ENCODE peak calls at places on chromosomes 2 and 18, in five cellular contexts. One of them, this sample, is unnamed.

GRCh38 chr2:80519699-80520291 is 215.2 kb upstream of the LRRTM1 start:
- DNase-seq in left ventricle myocardium inferior: no peak
- DNase-seq in pancreas: no peak
- DNase-seq in PC-3: no peak
- DNase-seq in body of pancreas: no peak
- DNase-seq in this sample: no peak

GRCh38 chr18:23669804-23670203 is 7.1 kb upstream of the ANKRD29 start:
- DNase-seq in left ventricle myocardium inferior: no peak
- DNase-seq in pancreas: no peak
- DNase-seq in PC-3: no peak
- DNase-seq in body of pancreas: no peak
- DNase-seq in this sample: no peak

GRCh38 chr2:236782938-236783337 is 213.3 kb downstream of the ACKR3 start:
- DNase-seq in body of pancreas: peak
- DNase-seq in PC-3: no peak
- DNase-seq in left ventricle myocardium inferior: no peak
- DNase-seq in pancreas: no peak
- DNase-seq in this sample: no peak

GRCh38 chr2:88919087-88919738 is 227.7 kb downstream of the RPIA start:
- DNase-seq in PC-3: peak
- DNase-seq in pancreas: no peak
- DNase-seq in body of pancreas: no peak
- DNase-seq in left ventricle myocardium inferior: no peak
- DNase-seq in this sample: no peak

GRCh38 chr18:5104246-5104645 is 92.8 kb downstream of the AKAIN1 start:
- DNase-seq in left ventricle myocardium inferior: no peak
- DNase-seq in PC-3: no peak
- DNase-seq in body of pancreas: no peak
- DNase-seq in pancreas: no peak
- DNase-seq in this sample: no peak

GRCh38 chr2:120261387-120262006 is 8.8 kb downstream of the RALB start:
- DNase-seq in body of pancreas: no peak
- DNase-seq in pancreas: no peak
- DNase-seq in PC-3: no peak
- DNase-seq in left ventricle myocardium inferior: no peak
- DNase-seq in this sample: no peak

GRCh38 chr2:186456941-186457340 is 29.1 kb upstream of the ZC3H15 start:
- DNase-seq in pancreas: no peak
- DNase-seq in body of pancreas: no peak
- DNase-seq in left ventricle myocardium inferior: no peak
- DNase-seq in PC-3: peak
- DNase-seq in this sample: no peak

GRCh38 chr2:223046470-223047053 is 5.4 kb upstream of the KCNE4 start:
- DNase-seq in body of pancreas: no peak
- DNase-seq in pancreas: no peak
- DNase-seq in PC-3: no peak
- DNase-seq in left ventricle myocardium inferior: no peak
- DNase-seq in this sample: no peak

GRCh38 chr2:46116616-46117015 is 180.6 kb upstream of the EPAS1 start:
- DNase-seq in PC-3: no peak
- DNase-seq in pancreas: no peak
- DNase-seq in left ventricle myocardium inferior: no peak
- DNase-seq in body of pancreas: no peak
- DNase-seq in this sample: no peak

GRCh38 chr2:177753682-177754475 is 318.7 kb downstream of the PDE11A start:
- DNase-seq in PC-3: no peak
- DNase-seq in left ventricle myocardium inferior: peak
- DNase-seq in pancreas: no peak
- DNase-seq in body of pancreas: peak
- DNase-seq in this sample: peak

GRCh38 chr2:120847700-120848321 is 112.1 kb downstream of the GLI2 start:
- DNase-seq in PC-3: no peak
- DNase-seq in left ventricle myocardium inferior: no peak
- DNase-seq in body of pancreas: no peak
- DNase-seq in pancreas: peak
- DNase-seq in this sample: no peak

GRCh38 chr2:70725505-70725904 is 42.5 kb downstream of the ADD2 start:
- DNase-seq in body of pancreas: no peak
- DNase-seq in left ventricle myocardium inferior: no peak
- DNase-seq in PC-3: no peak
- DNase-seq in pancreas: no peak
- DNase-seq in this sample: no peak

GRCh38 chr2:160469615-160470204 is 23.9 kb downstream of the RBMS1 start:
- DNase-seq in PC-3: no peak
- DNase-seq in left ventricle myocardium inferior: no peak
- DNase-seq in body of pancreas: no peak
- DNase-seq in pancreas: no peak
- DNase-seq in this sample: no peak

GRCh38 chr2:99565227-99565626 is 75.4 kb upstream of the REV1 start:
- DNase-seq in body of pancreas: no peak
- DNase-seq in pancreas: no peak
- DNase-seq in left ventricle myocardium inferior: no peak
- DNase-seq in PC-3: no peak
- DNase-seq in this sample: no peak

GRCh38 chr2:36675579-36675978 is 20.9 kb upstream of the VIT start:
- DNase-seq in left ventricle myocardium inferior: no peak
- DNase-seq in body of pancreas: no peak
- DNase-seq in PC-3: peak
- DNase-seq in pancreas: no peak
- DNase-seq in this sample: no peak

GRCh38 chr2:71863338-71863737 is 284.3 kb downstream of the CYP26B1 start:
- DNase-seq in body of pancreas: no peak
- DNase-seq in PC-3: no peak
- DNase-seq in left ventricle myocardium inferior: no peak
- DNase-seq in pancreas: no peak
- DNase-seq in this sample: no peak

GRCh38 chr2:82307510-82307909 is 2003.0 kb upstream of the LRRTM1 start:
- DNase-seq in body of pancreas: no peak
- DNase-seq in PC-3: no peak
- DNase-seq in left ventricle myocardium inferior: no peak
- DNase-seq in pancreas: no peak
- DNase-seq in this sample: no peak

GRCh38 chr2:112812318-112813042 is 24.1 kb downstream of the IL1B start:
- DNase-seq in left ventricle myocardium inferior: no peak
- DNase-seq in body of pancreas: no peak
- DNase-seq in pancreas: no peak
- DNase-seq in PC-3: no peak
- DNase-seq in this sample: no peak

GRCh38 chr2:23414876-23415275 is 29.9 kb downstream of the KLHL29 start:
- DNase-seq in pancreas: no peak
- DNase-seq in PC-3: peak
- DNase-seq in left ventricle myocardium inferior: no peak
- DNase-seq in body of pancreas: no peak
- DNase-seq in this sample: no peak

GRCh38 chr2:217990389-217990788 is 12.4 kb downstream of the TNS1 start:
- DNase-seq in PC-3: no peak
- DNase-seq in left ventricle myocardium inferior: peak
- DNase-seq in pancreas: peak
- DNase-seq in body of pancreas: no peak
- DNase-seq in this sample: no peak

GRCh38 chr18:59279193-59279592 is 5.9 kb upstream of the RAX start:
- DNase-seq in PC-3: no peak
- DNase-seq in body of pancreas: no peak
- DNase-seq in left ventricle myocardium inferior: no peak
- DNase-seq in pancreas: no peak
- DNase-seq in this sample: no peak

GRCh38 chr2:62030902-62031301 is 125.4 kb downstream of the COMMD1 start:
- DNase-seq in PC-3: no peak
- DNase-seq in pancreas: no peak
- DNase-seq in left ventricle myocardium inferior: no peak
- DNase-seq in body of pancreas: no peak
- DNase-seq in this sample: no peak

GRCh38 chr2:122180972-122181371 is 425.5 kb downstream of the TSN start:
- DNase-seq in left ventricle myocardium inferior: no peak
- DNase-seq in pancreas: no peak
- DNase-seq in body of pancreas: no peak
- DNase-seq in PC-3: no peak
- DNase-seq in this sample: no peak

GRCh38 chr18:22332590-22332989 is 85.1 kb downstream of the CTAGE1 start:
- DNase-seq in pancreas: no peak
- DNase-seq in left ventricle myocardium inferior: no peak
- DNase-seq in body of pancreas: no peak
- DNase-seq in PC-3: no peak
- DNase-seq in this sample: no peak

GRCh38 chr18:23618862-23619387 is 32.6 kb upstream of the NPC1 start:
- DNase-seq in pancreas: no peak
- DNase-seq in body of pancreas: no peak
- DNase-seq in left ventricle myocardium inferior: no peak
- DNase-seq in PC-3: no peak
- DNase-seq in this sample: no peak

GRCh38 chr2:57962861-57963260 is 83.7 kb upstream of the VRK2 start:
- DNase-seq in body of pancreas: no peak
- DNase-seq in PC-3: no peak
- DNase-seq in left ventricle myocardium inferior: no peak
- DNase-seq in pancreas: no peak
- DNase-seq in this sample: no peak

GRCh38 chr2:234412726-234413125 is 84.2 kb downstream of the ARL4C start:
- DNase-seq in PC-3: peak
- DNase-seq in pancreas: no peak
- DNase-seq in body of pancreas: no peak
- DNase-seq in left ventricle myocardium inferior: no peak
- DNase-seq in this sample: no peak

GRCh38 chr2:37215255-37215654 is 16.1 kb downstream of the CEBPZ start:
- DNase-seq in PC-3: no peak
- DNase-seq in left ventricle myocardium inferior: no peak
- DNase-seq in pancreas: no peak
- DNase-seq in body of pancreas: no peak
- DNase-seq in this sample: no peak

GRCh38 chr2:48946444-48947048 is 191.0 kb upstream of the LHCGR start:
- DNase-seq in left ventricle myocardium inferior: no peak
- DNase-seq in PC-3: peak
- DNase-seq in body of pancreas: peak
- DNase-seq in pancreas: no peak
- DNase-seq in this sample: peak

DNA sequence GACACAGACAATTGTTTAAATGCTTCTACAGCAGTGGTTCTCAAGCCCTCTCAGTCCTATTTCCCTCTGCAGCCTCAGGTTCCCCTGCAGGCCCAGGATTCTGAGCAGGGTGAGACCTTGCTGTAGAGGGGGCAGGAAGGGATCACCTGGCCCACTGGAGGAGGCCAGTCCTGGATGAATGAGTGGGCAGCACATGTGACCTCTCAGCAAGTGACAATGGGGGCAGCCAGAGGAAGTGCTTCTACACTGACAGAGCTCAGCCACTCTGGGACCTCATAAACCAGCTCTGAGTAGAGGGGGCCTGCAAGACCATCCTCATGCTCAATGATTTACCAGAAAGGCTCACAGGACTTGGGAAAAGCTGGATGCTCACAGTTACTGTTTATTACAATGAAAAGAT is 63.2 kb downstream of the ASB1 start:
- DNase-seq in PC-3: no peak
- DNase-seq in left ventricle myocardium inferior: no peak
- DNase-seq in pancreas: no peak
- DNase-seq in body of pancreas: no peak
- DNase-seq in this sample: no peak
- H3K4me3 ChIP-seq in PC-3: no peak
- H3K4me3 ChIP-seq in left ventricle myocardium inferior: no peak
- H3K4me3 ChIP-seq in pancreas: no peak
- H3K4me3 ChIP-seq in body of pancreas: no peak
- H3K4me3 ChIP-seq in this sample: no peak

GRCh38 chr2:14137643-14138042 is 494.9 kb upstream of the LRATD1 start:
- DNase-seq in PC-3: peak
- DNase-seq in body of pancreas: no peak
- DNase-seq in left ventricle myocardium inferior: no peak
- DNase-seq in pancreas: no peak
- DNase-seq in this sample: peak
- TF ChIP-seq CTCF in PC-3: peak
- TF ChIP-seq CTCF in body of pancreas: no peak
- TF ChIP-seq CTCF in left ventricle myocardium inferior: peak
- TF ChIP-seq CTCF in pancreas: no peak
- TF ChIP-seq CTCF in this sample: peak

GRCh38 chr2:197354169-197354558 is 43.6 kb upstream of the ANKRD44 start:
- DNase-seq in body of pancreas: no peak
- DNase-seq in left ventricle myocardium inferior: no peak
- DNase-seq in PC-3: no peak
- DNase-seq in pancreas: no peak
- DNase-seq in this sample: peak
- H3K4me3 ChIP-seq in body of pancreas: no peak
- H3K4me3 ChIP-seq in left ventricle myocardium inferior: no peak
- H3K4me3 ChIP-seq in PC-3: no peak
- H3K4me3 ChIP-seq in pancreas: no peak
- H3K4me3 ChIP-seq in this sample: no peak

GRCh38 chr2:74502720-74503505 is 3.5 kb upstream of the LBX2 start:
- DNase-seq in pancreas: peak
- DNase-seq in left ventricle myocardium inferior: peak
- DNase-seq in body of pancreas: peak
- DNase-seq in PC-3: no peak
- DNase-seq in this sample: peak
- TF ChIP-seq CTCF in pancreas: no peak
- TF ChIP-seq CTCF in left ventricle myocardium inferior: peak
- TF ChIP-seq CTCF in body of pancreas: no peak
- TF ChIP-seq CTCF in PC-3: no peak
- TF ChIP-seq CTCF in this sample: peak

DNA sequence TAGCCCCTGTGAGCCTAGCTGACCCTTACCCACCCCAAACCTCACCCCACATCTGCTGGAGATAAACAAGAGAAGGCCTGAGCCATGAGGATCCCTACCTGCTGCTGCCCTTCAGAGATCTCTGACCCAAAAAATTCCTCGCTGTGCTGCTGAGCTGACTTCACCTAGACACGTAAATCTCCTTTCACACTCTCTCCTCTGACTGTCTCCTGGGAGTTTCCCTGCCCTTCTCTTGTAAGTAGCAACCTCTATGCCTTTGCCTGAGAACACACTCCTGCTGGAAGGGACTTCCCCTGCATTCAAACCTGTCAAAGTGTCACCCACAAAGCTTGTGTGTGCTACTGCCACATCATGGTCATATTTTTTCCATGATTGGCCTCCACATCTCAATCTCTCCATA is 134.2 kb upstream of the NOL4 start:
- DNase-seq in pancreas: no peak
- DNase-seq in body of pancreas: no peak
- DNase-seq in left ventricle myocardium inferior: no peak
- DNase-seq in PC-3: no peak
- DNase-seq in this sample: no peak
- H3K4me3 ChIP-seq in pancreas: no peak
- H3K4me3 ChIP-seq in body of pancreas: no peak
- H3K4me3 ChIP-seq in left ventricle myocardium inferior: no peak
- H3K4me3 ChIP-seq in PC-3: no peak
- H3K4me3 ChIP-seq in this sample: no peak

GRCh38 chr18:50610349-50610748 is 50.5 kb downstream of the MAPK4 start:
- DNase-seq in pancreas: no peak
- DNase-seq in PC-3: no peak
- DNase-seq in body of pancreas: no peak
- DNase-seq in left ventricle myocardium inferior: no peak
- DNase-seq in this sample: no peak
- TF ChIP-seq CTCF in pancreas: no peak
- TF ChIP-seq CTCF in PC-3: peak
- TF ChIP-seq CTCF in body of pancreas: no peak
- TF ChIP-seq CTCF in left ventricle myocardium inferior: no peak
- TF ChIP-seq CTCF in this sample: no peak

GRCh38 chr2:176126929-176127768 is 2.4 kb upstream of the HOXD8 start:
- DNase-seq in PC-3: peak
- DNase-seq in pancreas: peak
- DNase-seq in body of pancreas: peak
- DNase-seq in left ventricle myocardium inferior: peak
- DNase-seq in this sample: peak
- H3K4me3 ChIP-seq in PC-3: peak
- H3K4me3 ChIP-seq in pancreas: no peak
- H3K4me3 ChIP-seq in body of pancreas: no peak
- H3K4me3 ChIP-seq in left ventricle myocardium inferior: no peak
- H3K4me3 ChIP-seq in this sample: no peak

This sample was measured in Caco-2.